ENCODE peak calls at places on chromosomes 11 and 22, in seven cellular contexts. O is HCT116; F is esophagus squamous epithelium; M is heart right ventricle; W is CD8-positive, alpha-beta T cell; H is cardiac muscle cell; U is H9. T is an unnamed sample.

GRCh38 chr11:117395476-117395875 is 67.8 kb downstream of the CEP164 start:
- DNase-seq in M (no peak), H (no peak), O (no peak), U (no peak), W (no peak), F (no peak), T (no peak)

GRCh38 chr11:126403039-126403438 is 47.6 kb downstream of the ST3GAL4 start:
- DNase-seq in M (no peak), H (no peak), W (no peak), F (no peak), O (no peak), U (peak; percentile 53), T (no peak)

GRCh38 chr22:19641254-19641982 is 72.9 kb upstream of the SEPTIN5 start:
- DNase-seq in U (peak; percentile 88), M (no peak), O (peak; percentile 19), F (no peak), W (no peak), H (peak; percentile 72), T (no peak)

GRCh38 chr11:76835928-76836612 is 24.6 kb upstream of the ACER3 start:
- DNase-seq in M (no peak), U (no peak), O (no peak), H (no peak), F (no peak), W (no peak), T (peak; percentile 51)

GRCh38 chr11:95794086-95794485 is 3.8 kb downstream of the CEP57 start:
- DNase-seq in F (no peak), W (no peak), H (no peak), U (no peak), O (no peak), M (no peak), T (no peak)

GRCh38 chr11:129881570-129882170 is 13.7 kb downstream of the NFRKB start:
- DNase-seq in M (no peak), U (peak; percentile 53), O (no peak), W (peak; percentile 16), H (peak; percentile 57), F (no peak), T (no peak)

GRCh38 chr11:70132641-70133040 is 54.5 kb downstream of the ANO1 start:
- DNase-seq in U (no peak), O (no peak), H (no peak), M (no peak), W (no peak), F (no peak), T (no peak)

GRCh38 chr11:2790581-2790925 is 90.8 kb upstream of the KCNQ1OT1 start:
- DNase-seq in F (no peak), O (no peak), M (no peak), H (no peak), W (no peak), U (peak; percentile 19), T (no peak)

GRCh38 chr22:31969789-31970489 is 25.6 kb downstream of the YWHAH start:
- DNase-seq in F (no peak), U (peak; percentile 93), W (peak; percentile 32), M (peak; percentile 25), O (peak; percentile 83), H (peak; percentile 73), T (peak; percentile 20)

GRCh38 chr11:131579932-131580387 is 209.5 kb downstream of the NTM start:
- DNase-seq in U (peak; percentile 76), H (peak; percentile 63), F (no peak), O (no peak), M (no peak), W (no peak), T (no peak)

GRCh38 chr22:23458663-23459541 is 121.2 kb downstream of the IGLL1 start:
- DNase-seq in F (no peak), H (no peak), W (no peak), M (no peak), O (no peak), U (no peak), T (no peak)

GRCh38 chr11:34185926-34186841 is 80.8 kb downstream of the NAT10 start:
- DNase-seq in F (no peak), M (no peak), W (no peak), O (no peak), U (peak; percentile 43), H (no peak), T (no peak)

GRCh38 chr11:6357222-6357621 is 33.1 kb upstream of the SMPD1 start:
- DNase-seq in W (no peak), M (peak; percentile 20), U (no peak), F (no peak), O (peak; percentile 22), H (no peak), T (peak; percentile 67)

GRCh38 chr22:33050614-33051230 is 7.5 kb downstream of the SYN3 start:
- DNase-seq in H (no peak), U (no peak), W (no peak), O (no peak), F (no peak), M (no peak), T (no peak)

GRCh38 chr11:8263109-8263768 is 439 bp downstream of the LMO1 start:
- DNase-seq in F (no peak), U (peak; percentile 53), O (no peak), H (peak; percentile 55), M (no peak), W (no peak), T (no peak)

GRCh38 chr22:33380789-33381530 is 322.8 kb upstream of the SYN3 start:
- DNase-seq in F (no peak), H (no peak), O (no peak), W (no peak), U (no peak), M (no peak), T (peak; percentile 44)

GRCh38 chr11:19679952-19680823 is 32.4 kb upstream of the NAV2 start:
- DNase-seq in M (peak; percentile 74), F (no peak), W (no peak), U (peak; percentile 52), O (peak; percentile 75), H (peak; percentile 25), T (peak; percentile 94)

GRCh38 chr11:76857776-76858461 is 2.8 kb upstream of the ACER3 start:
- DNase-seq in F (no peak), H (no peak), M (no peak), O (no peak), W (no peak), U (no peak), T (no peak)

GRCh38 chr11:86923993-86924766 is 31.0 kb downstream of the FZD4 start:
- DNase-seq in W (no peak), M (no peak), O (no peak), U (peak; percentile 87), F (no peak), H (peak; percentile 49), T (no peak)

GRCh38 chr11:75244052-75244814 is 3.7 kb downstream of the TPBGL start:
- DNase-seq in U (peak; percentile 8), O (no peak), F (no peak), H (no peak), W (no peak), M (no peak), T (no peak)

GRCh38 chr22:23402275-23403151 is 177.6 kb downstream of the IGLL1 start:
- DNase-seq in U (peak; percentile 84), F (no peak), M (peak; percentile 44), H (peak; percentile 90), W (peak; percentile 21), O (peak; percentile 66), T (no peak)

GRCh38 chr11:27717801-27718229 is 17.6 kb upstream of the BDNF start:
- DNase-seq in U (no peak), W (no peak), H (no peak), O (no peak), F (no peak), M (no peak), T (no peak)
- H3K27ac ChIP-seq in U (peak overlapping the region; percentile 76), W (no peak overlapping the region), H (no peak overlapping the region), O (peak overlapping the region; percentile 85), F (no peak overlapping the region), M (no peak overlapping the region), T (peak overlapping the region; percentile 62)

GRCh38 chr11:1560618-1561251 is 11.3 kb downstream of the DUSP8 start:
- DNase-seq in O (no peak), M (no peak), W (no peak), U (peak; percentile 35), H (no peak), F (no peak), T (no peak)

GRCh38 chr11:1561266-1561665 is 10.8 kb downstream of the DUSP8 start:
- DNase-seq in H (no peak), U (peak; percentile 22), F (no peak), O (no peak), W (no peak), M (no peak), T (no peak)

GRCh38 chr11:1563149-1563638 is 8.9 kb downstream of the DUSP8 start:
- DNase-seq in M (no peak), W (no peak), O (no peak), F (no peak), U (peak; percentile 21), H (no peak), T (no peak)

GRCh38 chr11:1562469-1563148 is 9.5 kb downstream of the DUSP8 start:
- DNase-seq in H (no peak), M (no peak), F (no peak), U (no peak), W (no peak), O (no peak), T (no peak)

DNA sequence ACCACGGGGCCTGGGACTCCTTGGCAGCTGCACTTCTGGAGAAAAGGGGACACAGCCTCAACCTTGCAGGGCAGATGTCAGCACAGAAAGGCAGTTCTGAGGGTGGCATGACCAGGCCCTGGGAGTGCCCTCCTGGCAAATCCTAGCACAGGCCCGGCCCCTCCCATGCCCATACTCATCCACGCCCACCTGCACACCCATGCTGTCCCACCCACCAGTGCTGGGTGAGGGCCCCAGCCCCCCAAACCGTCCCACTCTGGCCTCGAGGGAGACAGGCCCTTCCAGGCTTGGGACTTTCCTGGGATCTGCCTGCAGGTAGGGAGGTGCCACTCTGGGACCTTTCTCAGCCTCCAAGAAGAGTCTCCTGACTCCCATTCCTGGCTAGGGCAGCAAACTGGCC is 10.1 kb downstream of the DUSP8 start:
- DNase-seq in O (no peak), M (no peak), W (no peak), F (no peak), H (no peak), U (no peak), T (no peak)
- TF ChIP-seq CTCF in O (no peak), M (no peak), W (no peak), F (no peak), H (no peak), U (no peak), T (no peak)

GRCh38 chr11:11537372-11537771 is 84.4 kb downstream of the GALNT18 start:
- DNase-seq in F (no peak), O (no peak), H (no peak), M (no peak), U (no peak), W (no peak), T (no peak)
- H3K27ac ChIP-seq in F (no peak overlapping the region), O (no peak overlapping the region), H (no peak overlapping the region), M (peak overlapping the region; percentile 77), U (no peak overlapping the region), W (no peak overlapping the region), T (no peak overlapping the region)

GRCh38 chr22:37329239-37330140 is 47.2 kb downstream of the CYTH4 start:
- DNase-seq in W (no peak), O (no peak), M (no peak), U (no peak), H (no peak), F (no peak), T (no peak)

GRCh38 chr22:37328017-37328416 is 45.7 kb downstream of the CYTH4 start:
- DNase-seq in M (no peak), F (no peak), U (no peak), W (no peak), O (peak; percentile 96), H (no peak), T (peak; percentile 74)

GRCh38 chr22:37331811-37332536 is 49.7 kb downstream of the CYTH4 start:
- DNase-seq in W (no peak), H (no peak), F (no peak), M (no peak), U (no peak), O (no peak), T (no peak)

GRCh38 chr22:37331034-37331428 is 48.7 kb downstream of the CYTH4 start:
- DNase-seq in W (no peak), H (no peak), O (no peak), F (no peak), U (no peak), M (no peak), T (peak; percentile 32)

GRCh38 chr22:37330200-37331033 is 48.1 kb downstream of the CYTH4 start:
- DNase-seq in U (peak; percentile 95), O (peak; percentile 96), H (peak; percentile 92), M (no peak), W (no peak), F (no peak), T (peak; percentile 89)
- TF ChIP-seq CTCF in U (peak; percentile 59), O (peak; percentile 62), H (peak; percentile 30), M (no peak), W (no peak), F (no peak), T (peak; percentile 51)

T was measured in AG04450.